ENCODE peak calls at places on chromosomes 1 and 21, in five cellular contexts. One of them, this sample, is unnamed.

GRCh38 chr1:84690397-84691138 is at the start of gene SSX2IP:
- DNase-seq in NCI-H1105: peak; percentile 97
- DNase-seq in astrocyte of the spinal cord: peak; percentile 98
- DNase-seq in hippocampal formation: peak; percentile 84
- DNase-seq in activated effector memory CD4-positive, alpha-beta T cell treated with Interleukin-2 at 50 U/mL for 16 hours: peak; percentile 99
- DNase-seq in this sample: peak; percentile 88

GRCh38 chr1:218942421-218942820 is 231.3 kb upstream of the LYPLAL1 start:
- DNase-seq in NCI-H1105: no peak
- DNase-seq in astrocyte of the spinal cord: peak; percentile 41
- DNase-seq in hippocampal formation: no peak
- DNase-seq in activated effector memory CD4-positive, alpha-beta T cell treated with Interleukin-2 at 50 U/mL for 16 hours: no peak
- DNase-seq in this sample: no peak

GRCh38 chr1:182637769-182638168 is 33.6 kb upstream of the RGS16 start:
- DNase-seq in NCI-H1105: no peak
- DNase-seq in astrocyte of the spinal cord: no peak
- DNase-seq in hippocampal formation: no peak
- DNase-seq in activated effector memory CD4-positive, alpha-beta T cell treated with Interleukin-2 at 50 U/mL for 16 hours: no peak
- DNase-seq in this sample: no peak

GRCh38 chr1:204971700-204972336 is 71.2 kb upstream of the CNTN2 start:
- DNase-seq in NCI-H1105: no peak
- DNase-seq in astrocyte of the spinal cord: no peak
- DNase-seq in hippocampal formation: no peak
- DNase-seq in activated effector memory CD4-positive, alpha-beta T cell treated with Interleukin-2 at 50 U/mL for 16 hours: no peak
- DNase-seq in this sample: peak; percentile 38

GRCh38 chr21:41766883-41767605 is at the start of gene RIPK4:
- DNase-seq in NCI-H1105: peak; percentile 87
- DNase-seq in astrocyte of the spinal cord: peak; percentile 14
- DNase-seq in hippocampal formation: no peak
- DNase-seq in activated effector memory CD4-positive, alpha-beta T cell treated with Interleukin-2 at 50 U/mL for 16 hours: peak; percentile 45
- DNase-seq in this sample: peak; percentile 82

GRCh38 chr21:14964658-14965057 is 100.1 kb downstream of the NRIP1 start:
- DNase-seq in NCI-H1105: no peak
- DNase-seq in astrocyte of the spinal cord: no peak
- DNase-seq in hippocampal formation: no peak
- DNase-seq in activated effector memory CD4-positive, alpha-beta T cell treated with Interleukin-2 at 50 U/mL for 16 hours: no peak
- DNase-seq in this sample: no peak

GRCh38 chr1:169240449-169241242 is 127.0 kb downstream of the NME7 start:
- DNase-seq in NCI-H1105: no peak
- DNase-seq in astrocyte of the spinal cord: no peak
- DNase-seq in hippocampal formation: no peak
- DNase-seq in activated effector memory CD4-positive, alpha-beta T cell treated with Interleukin-2 at 50 U/mL for 16 hours: no peak
- DNase-seq in this sample: no peak

GRCh38 chr21:46099476-46099875 is 1.6 kb downstream of the COL6A2 start:
- DNase-seq in NCI-H1105: no peak
- DNase-seq in astrocyte of the spinal cord: no peak
- DNase-seq in hippocampal formation: no peak
- DNase-seq in activated effector memory CD4-positive, alpha-beta T cell treated with Interleukin-2 at 50 U/mL for 16 hours: no peak
- DNase-seq in this sample: no peak

GRCh38 chr1:184340984-184341383 is 45.8 kb upstream of the C1orf21 start:
- DNase-seq in NCI-H1105: no peak
- DNase-seq in astrocyte of the spinal cord: no peak
- DNase-seq in hippocampal formation: no peak
- DNase-seq in activated effector memory CD4-positive, alpha-beta T cell treated with Interleukin-2 at 50 U/mL for 16 hours: no peak
- DNase-seq in this sample: no peak

GRCh38 chr1:53183277-53183990 is 13.2 kb upstream of the CPT2 start:
- DNase-seq in NCI-H1105: no peak
- DNase-seq in astrocyte of the spinal cord: no peak
- DNase-seq in hippocampal formation: no peak
- DNase-seq in activated effector memory CD4-positive, alpha-beta T cell treated with Interleukin-2 at 50 U/mL for 16 hours: no peak
- DNase-seq in this sample: no peak

GRCh38 chr1:64608015-64608650 is 136.7 kb upstream of the RAVER2 start:
- DNase-seq in NCI-H1105: no peak
- DNase-seq in astrocyte of the spinal cord: no peak
- DNase-seq in hippocampal formation: no peak
- DNase-seq in activated effector memory CD4-positive, alpha-beta T cell treated with Interleukin-2 at 50 U/mL for 16 hours: no peak
- DNase-seq in this sample: no peak

GRCh38 chr1:224057461-224058199 is 56.3 kb upstream of the FBXO28 start:
- DNase-seq in NCI-H1105: no peak
- DNase-seq in astrocyte of the spinal cord: no peak
- DNase-seq in hippocampal formation: no peak
- DNase-seq in activated effector memory CD4-positive, alpha-beta T cell treated with Interleukin-2 at 50 U/mL for 16 hours: no peak
- DNase-seq in this sample: no peak

GRCh38 chr1:169508432-169509338 is 22.9 kb upstream of the SLC19A2 start:
- DNase-seq in NCI-H1105: no peak
- DNase-seq in astrocyte of the spinal cord: no peak
- DNase-seq in hippocampal formation: no peak
- DNase-seq in activated effector memory CD4-positive, alpha-beta T cell treated with Interleukin-2 at 50 U/mL for 16 hours: no peak
- DNase-seq in this sample: no peak

GRCh38 chr1:21725738-21726392 is 56.7 kb upstream of the RAP1GAP start:
- DNase-seq in NCI-H1105: no peak
- DNase-seq in astrocyte of the spinal cord: no peak
- DNase-seq in hippocampal formation: no peak
- DNase-seq in activated effector memory CD4-positive, alpha-beta T cell treated with Interleukin-2 at 50 U/mL for 16 hours: no peak
- DNase-seq in this sample: no peak

GRCh38 chr1:72777918-72778317 is 495.6 kb upstream of the NEGR1 start:
- DNase-seq in NCI-H1105: no peak
- DNase-seq in astrocyte of the spinal cord: peak; percentile 41
- DNase-seq in hippocampal formation: no peak
- DNase-seq in activated effector memory CD4-positive, alpha-beta T cell treated with Interleukin-2 at 50 U/mL for 16 hours: no peak
- DNase-seq in this sample: no peak

This sample was measured in kidney glomerular epithelial cell.